ENCODE peak calls at places on chromosomes 11 and 22, in nine cellular contexts. C, R, I, B, Y, O, E, Q and T are unnamed samples.

GRCh38 chr11:34789196-34789834 is 126.9 kb downstream of the APIP start:
- DNase-seq in C (no peak), R (no peak), I (peak), B (no peak), Y (no peak), O (peak), E (peak), Q (no peak), T (no peak)

GRCh38 chr22:39364646-39365405 is 15.0 kb downstream of the SYNGR1 start:
- DNase-seq in C (no peak), R (no peak), I (no peak), B (no peak), Y (no peak), O (peak), E (no peak), Q (no peak), T (peak)

GRCh38 chr11:76371170-76371569 is 9.8 kb downstream of the THAP12 start:
- DNase-seq in C (no peak), R (peak), I (no peak), B (peak), Y (no peak), O (peak), E (no peak), Q (no peak), T (no peak)

GRCh38 chr11:3004481-3004880 is 12.4 kb upstream of the NAP1L4 start:
- DNase-seq in C (no peak), R (no peak), I (no peak), B (no peak), Y (no peak), O (no peak), E (no peak), Q (no peak), T (no peak)

GRCh38 chr11:126492331-126492730 is 136.8 kb downstream of the ST3GAL4 start:
- DNase-seq in C (no peak), R (no peak), I (no peak), B (no peak), Y (no peak), O (no peak), E (no peak), Q (no peak), T (no peak)

GRCh38 chr11:3836903-3837302 is 3.9 kb downstream of the RHOG start:
- DNase-seq in C (no peak), R (no peak), I (no peak), B (no peak), Y (no peak), O (no peak), E (no peak), Q (no peak), T (no peak)

GRCh38 chr11:43557553-43558031 is 122.9 kb upstream of the HSD17B12 start:
- DNase-seq in C (no peak), R (no peak), I (no peak), B (no peak), Y (no peak), O (no peak), E (no peak), Q (no peak), T (no peak)

GRCh38 chr11:103051986-103052385 is 40.0 kb downstream of the DCUN1D5 start:
- DNase-seq in C (no peak), R (no peak), I (no peak), B (no peak), Y (no peak), O (no peak), E (no peak), Q (no peak), T (no peak)

GRCh38 chr22:29167032-29167911 is 38.4 kb upstream of the EMID1 start:
- DNase-seq in C (no peak), R (peak), I (no peak), B (no peak), Y (no peak), O (no peak), E (no peak), Q (no peak), T (no peak)

GRCh38 chr11:65440831-65441499 is 18.4 kb downstream of the NEAT1 start:
- DNase-seq in C (peak), R (no peak), I (peak), B (peak), Y (no peak), O (no peak), E (no peak), Q (no peak), T (peak)

GRCh38 chr11:86106916-86107315 is 38.0 kb upstream of the PICALM start:
- DNase-seq in C (no peak), R (no peak), I (no peak), B (peak), Y (no peak), O (no peak), E (no peak), Q (no peak), T (no peak)

GRCh38 chr11:64371201-64371600 is 12.2 kb downstream of the RPS6KA4 start:
- DNase-seq in C (no peak), R (no peak), I (no peak), B (no peak), Y (no peak), O (no peak), E (no peak), Q (no peak), T (no peak)

GRCh38 chr22:39955675-39956074 is 4.5 kb upstream of the TMA7B start:
- DNase-seq in C (no peak), R (no peak), I (no peak), B (no peak), Y (no peak), O (no peak), E (no peak), Q (no peak), T (no peak)

GRCh38 chr11:62150887-62151736 is 27.3 kb downstream of the INCENP start:
- DNase-seq in C (no peak), R (no peak), I (no peak), B (no peak), Y (no peak), O (no peak), E (no peak), Q (no peak), T (no peak)

GRCh38 chr11:43579171-43579918 is 101.2 kb upstream of the HSD17B12 start:
- DNase-seq in C (no peak), R (peak), I (no peak), B (peak), Y (no peak), O (peak), E (no peak), Q (peak), T (peak)

GRCh38 chr11:122797651-122798050 is 40.6 kb upstream of the CRTAM start:
- DNase-seq in C (no peak), R (no peak), I (no peak), B (no peak), Y (no peak), O (no peak), E (no peak), Q (no peak), T (no peak)

GRCh38 chr11:30346068-30346688 is 23.3 kb downstream of the ARL14EP start:
- DNase-seq in C (peak), R (peak), I (peak), B (peak), Y (no peak), O (peak), E (peak), Q (peak), T (peak)

GRCh38 chr11:2039198-2039759 is 41.6 kb upstream of the H19 start:
- DNase-seq in C (no peak), R (no peak), I (no peak), B (no peak), Y (no peak), O (no peak), E (no peak), Q (no peak), T (no peak)

GRCh38 chr22:32644252-32645100 is 157.0 kb upstream of the TIMP3 start:
- DNase-seq in C (peak), R (no peak), I (no peak), B (peak), Y (no peak), O (peak), E (no peak), Q (peak), T (no peak)

GRCh38 chr11:84214557-84214956 is 928.4 kb upstream of the CCDC90B start:
- DNase-seq in C (no peak), R (no peak), I (no peak), B (no peak), Y (no peak), O (no peak), E (no peak), Q (no peak), T (no peak)

GRCh38 chr11:114026355-114026754 is 33.2 kb upstream of the ZBTB16 start:
- DNase-seq in C (no peak), R (no peak), I (no peak), B (peak), Y (no peak), O (peak), E (no peak), Q (no peak), T (no peak)

GRCh38 chr11:75802913-75803820 is 11.8 kb upstream of the UVRAG start:
- DNase-seq in C (peak), R (peak), I (peak), B (peak), Y (peak), O (peak), E (peak), Q (peak), T (peak)

GRCh38 chr11:1832181-1832988 is 2.4 kb upstream of the SYT8 start:
- DNase-seq in C (no peak), R (peak), I (no peak), B (no peak), Y (peak), O (peak), E (peak), Q (peak), T (peak)

GRCh38 chr11:33161120-33162005 is at the start of gene CSTF3:
- DNase-seq in C (peak), R (peak), I (peak), B (peak), Y (peak), O (peak), E (peak), Q (peak), T (peak)

GRCh38 chr22:50169181-50169759 is 1.3 kb upstream of the PANX2 start:
- DNase-seq in C (no peak), R (no peak), I (no peak), B (no peak), Y (no peak), O (no peak), E (no peak), Q (no peak), T (no peak)

GRCh38 chr22:45262931-45263789 is 21.6 kb upstream of the UPK3A start:
- DNase-seq in C (no peak), R (peak), I (no peak), B (no peak), Y (no peak), O (peak), E (no peak), Q (no peak), T (no peak)

GRCh38 chr22:47678048-47678447 is 915.6 kb downstream of the TBC1D22A start:
- DNase-seq in C (no peak), R (no peak), I (no peak), B (no peak), Y (no peak), O (no peak), E (no peak), Q (no peak), T (no peak)